ENCODE peak calls at places on chromosome 19, in six cellular contexts. S, T, L, W, F and M are unnamed samples.

GRCh38 chr19:38654478-38655079 is 7.1 kb downstream of the ACTN4 start:
- DNase-seq in S (no peak), T (no peak), L (peak; percentile 68), W (no peak), F (no peak), M (no peak)

GRCh38 chr19:3687774-3688706 is 12.2 kb downstream of the PIP5K1C start:
- DNase-seq in S (no peak), T (peak; percentile 21), L (no peak), W (no peak), F (no peak), M (no peak)

GRCh38 chr19:583968-584239 is 5.8 kb upstream of the HCN2 start:
- DNase-seq in S (no peak), T (no peak), L (no peak), W (no peak), F (no peak), M (no peak)

GRCh38 chr19:51066816-51067215 is 1.9 kb upstream of the KLK13 start:
- DNase-seq in S (no peak), T (no peak), L (no peak), W (no peak), F (no peak), M (no peak)

GRCh38 chr19:14550201-14550754 is 20.9 kb downstream of the TECR start:
- DNase-seq in S (no peak), T (no peak), L (no peak), W (no peak), F (no peak), M (no peak)

GRCh38 chr19:45953676-45954075 is 20.0 kb downstream of the NOVA2 start:
- DNase-seq in S (no peak), T (no peak), L (no peak), W (no peak), F (no peak), M (no peak)

GRCh38 chr19:31334101-31334848 is 15.0 kb downstream of the TSHZ3 start:
- DNase-seq in S (no peak), T (no peak), L (peak; percentile 61), W (no peak), F (no peak), M (no peak)

GRCh38 chr19:10782795-10783194 is 53.2 kb downstream of the TMED1 start:
- DNase-seq in S (no peak), T (no peak), L (no peak), W (no peak), F (no peak), M (no peak)

GRCh38 chr19:33702606-33703437 is 81.1 kb downstream of the CHST8 start:
- DNase-seq in S (no peak), T (no peak), L (no peak), W (no peak), F (no peak), M (no peak)

GRCh38 chr19:27774827-27775226 is 1438.1 kb downstream of the UQCRFS1 start:
- DNase-seq in S (peak; percentile 50), T (no peak), L (peak; percentile 4), W (peak; percentile 19), F (no peak), M (peak; percentile 58)

GRCh38 chr19:16527971-16528521 is 14.2 kb downstream of the CHERP start:
- DNase-seq in S (peak; percentile 75), T (peak; percentile 40), L (no peak), W (no peak), F (no peak), M (no peak)

GRCh38 chr19:40692212-40692551 is 1.7 kb upstream of the NUMBL start:
- DNase-seq in S (no peak), T (no peak), L (no peak), W (no peak), F (no peak), M (no peak)

GRCh38 chr19:13906910-13907309 is 909 bp downstream of the CC2D1A start:
- DNase-seq in S (no peak), T (no peak), L (no peak), W (no peak), F (no peak), M (no peak)

GRCh38 chr19:38425810-38426466 is at the start of gene RASGRP4:
- DNase-seq in S (no peak), T (peak; percentile 49), L (no peak), W (no peak), F (no peak), M (no peak)

GRCh38 chr19:49869009-49869483 is 1.7 kb upstream of the PNKP start:
- DNase-seq in S (no peak), T (no peak), L (no peak), W (no peak), F (no peak), M (no peak)

GRCh38 chr19:45195764-45196163 is 17.2 kb downstream of the BLOC1S3 start:
- DNase-seq in S (no peak), T (no peak), L (peak; percentile 54), W (no peak), F (no peak), M (no peak)

GRCh38 chr19:1837222-1837565 is 11.1 kb downstream of the REXO1 start:
- DNase-seq in S (no peak), T (no peak), L (no peak), W (no peak), F (no peak), M (no peak)